ENCODE peak calls at places on chromosomes 4 and X, in eight cellular contexts. Y, R, T, P, K, V, J and W are unnamed samples.

GRCh38 chr4:11954093-11954492 is 525.4 kb upstream of the HS3ST1 start:
- DNase-seq in Y (peak), R (peak), T (no peak), P (no peak), K (no peak), V (peak), J (no peak), W (no peak)

GRCh38 chrX:45295587-45295986 is 94.9 kb upstream of the DIPK2B start:
- DNase-seq in Y (peak), R (peak), T (no peak), P (no peak), K (no peak), V (peak), J (no peak), W (peak)

GRCh38 chr4:792729-793108 is 33.2 kb downstream of the CPLX1 start:
- DNase-seq in Y (no peak), R (no peak), T (peak), P (no peak), K (no peak), V (no peak), J (no peak), W (no peak)

GRCh38 chrX:9438950-9439494 is 25.8 kb upstream of the TBL1X start:
- DNase-seq in Y (no peak), R (peak), T (no peak), P (no peak), K (no peak), V (no peak), J (no peak), W (peak)

GRCh38 chr4:108971473-108971872 is 208.6 kb upstream of the ETNPPL start:
- DNase-seq in Y (no peak), R (no peak), T (no peak), P (no peak), K (no peak), V (no peak), J (no peak), W (no peak)

GRCh38 chrX:71669492-71669891 is 2.1 kb downstream of the LOC101059915 start:
- DNase-seq in Y (no peak), R (no peak), T (no peak), P (no peak), K (no peak), V (no peak), J (peak), W (no peak)

GRCh38 chr4:108049406-108049805 is 59.7 kb downstream of the HADH start:
- DNase-seq in Y (no peak), R (no peak), T (no peak), P (no peak), K (no peak), V (no peak), J (no peak), W (no peak)

GRCh38 chrX:65035451-65035779 is 59.2 kb upstream of the ZC4H2 start:
- DNase-seq in Y (no peak), R (peak), T (peak), P (no peak), K (no peak), V (no peak), J (no peak), W (no peak)

GRCh38 chr4:80268081-80268823 is 1.8 kb downstream of the FGF5 start:
- DNase-seq in Y (no peak), R (peak), T (peak), P (no peak), K (no peak), V (no peak), J (no peak), W (no peak)
- H3K4me3 ChIP-seq in Y (peak), R (peak), T (no peak), P (peak), K (no peak), V (no peak), J (peak), W (peak)

GRCh38 chr4:72899214-72899613 is 170.3 kb downstream of the COX18 start:
- DNase-seq in Y (no peak), R (no peak), T (no peak), P (no peak), K (no peak), V (no peak), J (no peak), W (no peak)
- H3K4me3 ChIP-seq in Y (no peak), R (no peak), T (no peak), P (no peak), K (no peak), V (no peak), J (no peak), W (no peak)

GRCh38 chrX:87516716-87517115 is 886 bp upstream of the KLHL4 start:
- DNase-seq in Y (peak), R (no peak), T (no peak), P (no peak), K (no peak), V (no peak), J (no peak), W (peak)
- H3K4me3 ChIP-seq in Y (no peak), R (no peak), T (no peak), P (no peak), K (no peak), V (no peak), J (no peak), W (no peak)

GRCh38 chrX:130120746-130121504 is 10.6 kb upstream of the ELF4 start:
- DNase-seq in Y (no peak), R (peak), T (peak), P (peak), K (peak), V (peak), J (peak), W (peak)
- H3K4me3 ChIP-seq in Y (peak), R (peak), T (peak), P (peak), K (peak), V (peak), J (peak), W (peak)

GRCh38 chrX:152993933-152994332 is at the start of gene PNMA5:
- DNase-seq in Y (no peak), R (no peak), T (no peak), P (no peak), K (no peak), V (no peak), J (no peak), W (no peak)

GRCh38 chrX:152992120-152992519 is 1.8 kb downstream of the PNMA5 start:
- DNase-seq in Y (no peak), R (no peak), T (no peak), P (no peak), K (no peak), V (no peak), J (no peak), W (no peak)

GRCh38 chrX:152997337-152997736 is 3.4 kb upstream of the PNMA5 start:
- DNase-seq in Y (no peak), R (no peak), T (no peak), P (no peak), K (no peak), V (no peak), J (no peak), W (no peak)
- H3K4me3 ChIP-seq in Y (no peak), R (no peak), T (no peak), P (no peak), K (no peak), V (no peak), J (no peak), W (no peak)

DNA sequence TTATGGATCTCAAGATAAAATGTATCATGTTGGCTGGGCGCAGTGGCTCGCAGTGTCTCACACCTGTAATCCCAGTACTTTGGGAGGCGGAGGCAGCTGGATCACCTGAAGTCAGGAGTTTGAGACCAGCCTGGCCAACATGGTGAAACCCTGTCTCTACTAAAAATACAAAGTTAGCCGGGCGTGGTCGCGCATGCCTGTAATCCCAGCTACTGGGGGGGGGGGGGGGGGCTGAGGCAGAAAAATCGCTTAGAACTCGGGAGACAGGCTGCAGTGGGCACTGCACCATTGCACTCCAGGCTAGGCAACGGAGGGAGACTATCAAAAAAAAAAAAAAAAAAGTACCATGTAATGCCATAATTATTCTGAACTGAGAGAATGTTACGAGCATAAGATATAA is 2.1 kb downstream of the RBMX start:
- DNase-seq in Y (no peak), R (no peak), T (no peak), P (no peak), K (no peak), V (no peak), J (no peak), W (no peak)
- H3K4me3 ChIP-seq in Y (peak), R (peak), T (no peak), P (peak), K (peak), V (peak), J (peak), W (peak)

DNA sequence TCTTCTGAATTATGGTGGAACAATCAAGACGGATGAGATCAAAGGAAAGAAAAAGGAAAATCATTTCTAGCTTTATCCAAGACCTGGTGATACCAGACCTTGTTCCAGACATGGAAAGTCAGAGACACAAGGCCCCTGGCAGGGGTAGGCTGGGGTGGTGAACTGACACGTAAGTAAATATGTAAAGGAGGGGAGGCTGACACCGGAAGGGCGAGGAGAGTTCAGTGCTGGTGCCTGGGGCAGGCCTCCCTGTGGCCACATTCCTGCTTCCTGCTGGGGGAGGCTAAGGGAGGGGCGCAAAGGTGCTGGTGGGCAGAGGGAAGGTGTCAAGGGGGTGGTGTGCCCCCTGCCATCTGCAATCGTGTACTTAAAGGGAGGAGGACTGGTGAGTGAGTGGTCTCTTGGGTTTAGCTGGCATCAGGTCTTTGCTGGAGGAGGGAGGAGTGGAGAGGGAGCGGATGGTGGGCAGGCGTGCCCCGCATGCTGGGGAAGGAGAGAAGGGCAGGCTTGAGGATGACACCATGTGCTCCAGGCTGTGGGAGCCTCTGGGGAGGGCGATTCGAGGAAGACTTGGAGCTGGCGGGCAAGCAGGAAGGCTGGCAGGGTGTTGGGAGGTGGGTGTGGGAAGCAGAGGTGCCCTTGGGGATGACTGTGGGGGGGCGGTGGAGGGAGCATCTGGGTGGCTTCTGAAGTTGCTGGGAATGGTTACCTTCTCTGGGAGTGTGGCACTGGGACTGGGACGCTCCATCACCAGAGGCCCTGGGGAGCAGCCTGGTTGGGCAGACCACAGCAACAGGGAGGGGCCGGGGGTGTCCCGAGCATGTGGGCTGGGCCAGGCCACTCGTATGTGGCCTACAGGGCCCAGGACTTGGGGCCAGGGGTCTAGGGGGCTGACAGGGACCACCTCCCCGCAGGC is 30.6 kb upstream of the AFAP1 start:
- DNase-seq in Y (no peak), R (peak), T (peak), P (no peak), K (no peak), V (no peak), J (no peak), W (no peak)
- H3K4me3 ChIP-seq in Y (no peak), R (peak), T (no peak), P (no peak), K (peak), V (no peak), J (no peak), W (no peak)